ENCODE peak calls at places on chromosomes 5 and 9, in ten cellular contexts. S, A, Q, C, N, Z, L, O, V and E are unnamed samples.

GRCh38 chr5:142520885-142521284 is 165.0 kb downstream of the FGF1 start:
- DNase-seq in Q (no peak), O (no peak), C (no peak), A (no peak), Z (no peak), N (no peak), V (no peak), L (no peak), S (no peak), E (no peak)

GRCh38 chr5:23405316-23406068 is 101.9 kb upstream of the PRDM9 start:
- DNase-seq in S (no peak), L (no peak), N (no peak), A (no peak), C (no peak), Q (no peak), O (no peak), Z (no peak), V (no peak), E (peak)

GRCh38 chr5:154238776-154239481 is 48.4 kb downstream of the GALNT10 start:
- DNase-seq in N (no peak), S (no peak), C (no peak), V (no peak), Q (no peak), A (no peak), L (no peak), Z (no peak), O (no peak), E (no peak)

GRCh38 chr5:127838661-127839060 is 135.5 kb downstream of the CCDC192 start:
- DNase-seq in Q (no peak), Z (no peak), C (no peak), O (peak), N (peak), V (peak), L (no peak), S (no peak), A (no peak), E (peak)

GRCh38 chr5:176350416-176350815 is 11.1 kb downstream of the KIAA1191 start:
- DNase-seq in A (no peak), C (no peak), N (no peak), V (no peak), O (no peak), Z (no peak), S (no peak), Q (no peak), L (no peak), E (no peak)

GRCh38 chr5:100708625-100709171 is 173.5 kb downstream of the FAM174A start:
- DNase-seq in S (no peak), Z (no peak), L (no peak), O (no peak), C (no peak), N (no peak), Q (no peak), V (no peak), A (no peak), E (no peak)

GRCh38 chr5:149371296-149371962 is 7.7 kb downstream of the IL17B start:
- DNase-seq in Z (peak), S (peak), O (peak), N (peak), C (no peak), L (peak), V (peak), A (peak), Q (peak), E (peak)

GRCh38 chr5:123810911-123811310 is 298.9 kb downstream of the CSNK1G3 start:
- DNase-seq in L (no peak), Z (no peak), C (no peak), V (no peak), A (no peak), N (no peak), S (no peak), O (peak), Q (no peak), E (no peak)

GRCh38 chr5:157160001-157160400 is 6.1 kb downstream of the GARIN3 start:
- DNase-seq in C (no peak), S (no peak), N (no peak), Z (no peak), V (peak), O (no peak), Q (no peak), L (no peak), A (no peak), E (no peak)

GRCh38 chr9:82604947-82605656 is 457.8 kb downstream of the RASEF start:
- DNase-seq in Q (no peak), Z (no peak), S (no peak), O (no peak), L (no peak), C (no peak), N (peak), A (no peak), V (no peak), E (peak)

GRCh38 chr5:153818626-153819025 is 220.1 kb downstream of the FAM114A2 start:
- DNase-seq in Z (peak), C (no peak), A (no peak), S (no peak), Q (no peak), N (no peak), O (no peak), L (no peak), V (no peak), E (no peak)

GRCh38 chr5:106127985-106128384 is 1542.8 kb downstream of the EFNA5 start:
- DNase-seq in L (no peak), A (no peak), N (no peak), Z (no peak), C (no peak), S (no peak), O (no peak), Q (no peak), V (no peak), E (no peak)

GRCh38 chr9:85501474-85501873 is 240.3 kb downstream of the AGTPBP1 start:
- DNase-seq in C (no peak), A (no peak), O (no peak), Z (no peak), S (no peak), L (no peak), N (no peak), V (no peak), Q (no peak), E (no peak)

GRCh38 chr5:31487510-31487909 is 44.4 kb downstream of the DROSHA start:
- DNase-seq in Z (no peak), N (no peak), C (no peak), V (no peak), S (no peak), Q (no peak), A (no peak), O (no peak), L (no peak), E (no peak)

GRCh38 chr5:138974227-138975063 is 99.3 kb upstream of the LRRTM2 start:
- DNase-seq in S (no peak), C (no peak), O (peak), Z (no peak), A (no peak), L (no peak), Q (no peak), N (peak), V (no peak), E (peak)

GRCh38 chr9:107989544-107989943 is 500.0 kb upstream of the KLF4 start:
- DNase-seq in L (no peak), O (no peak), C (no peak), V (no peak), N (no peak), Q (no peak), S (no peak), A (no peak), Z (no peak), E (peak)

GRCh38 chr5:37900692-37901091 is 60.9 kb upstream of the GDNF start:
- DNase-seq in V (no peak), N (peak), Z (peak), Q (no peak), O (peak), S (no peak), A (peak), L (no peak), C (no peak), E (peak)

GRCh38 chr9:12921621-12922020 is 146.8 kb downstream of the LURAP1L start:
- DNase-seq in Z (no peak), S (no peak), A (no peak), C (no peak), V (no peak), N (no peak), Q (no peak), O (no peak), L (no peak), E (no peak)

GRCh38 chr5:171166766-171167165 is 142.3 kb upstream of the TLX3 start:
- DNase-seq in C (no peak), Q (no peak), Z (no peak), O (peak), S (no peak), N (no peak), A (no peak), L (no peak), V (no peak), E (no peak)

GRCh38 chr5:8577792-8578191 is 708.8 kb downstream of the MTRR start:
- DNase-seq in L (no peak), V (no peak), A (no peak), Q (no peak), Z (no peak), N (no peak), C (no peak), O (no peak), S (no peak), E (peak)

GRCh38 chr5:168328804-168329203 is 37.4 kb downstream of the WWC1 start:
- DNase-seq in C (no peak), A (peak), N (no peak), O (peak), V (no peak), L (no peak), Z (no peak), S (no peak), Q (peak), E (no peak)

GRCh38 chr5:55694152-55694830 is 17.8 kb downstream of the SLC38A9 start:
- DNase-seq in C (no peak), Q (no peak), O (peak), N (no peak), L (no peak), S (no peak), A (peak), V (no peak), Z (peak), E (peak)

GRCh38 chr5:77066823-77067442 is 20.2 kb downstream of the ZBED3 start:
- DNase-seq in Z (no peak), A (no peak), L (no peak), N (no peak), C (no peak), S (no peak), O (no peak), V (no peak), Q (no peak), E (peak)

GRCh38 chr5:22908129-22908528 is 55.0 kb upstream of the CDH12 start:
- DNase-seq in L (no peak), C (no peak), A (no peak), S (no peak), Z (peak), N (no peak), O (no peak), V (no peak), Q (no peak), E (no peak)

GRCh38 chr9:73183917-73184861 is 32.5 kb downstream of the ANXA1 start:
- DNase-seq in Z (peak), Q (no peak), A (peak), V (no peak), L (no peak), C (no peak), S (no peak), O (peak), N (no peak), E (peak)

GRCh38 chr5:151676719-151677118 is 10.0 kb downstream of the SPARC start:
- DNase-seq in O (peak), V (no peak), Q (no peak), N (no peak), S (no peak), A (no peak), L (no peak), Z (no peak), C (no peak), E (peak)

GRCh38 chr9:121267689-121268597 is at the start of gene GSN:
- DNase-seq in S (no peak), N (peak), A (peak), L (peak), Q (peak), Z (peak), O (peak), C (no peak), V (peak), E (peak)

GRCh38 chr9:111356567-111357244 is 26.7 kb upstream of the OR2K2 start:
- DNase-seq in L (no peak), C (no peak), Q (no peak), A (peak), O (peak), N (peak), Z (peak), S (no peak), V (no peak), E (peak)

GRCh38 chr9:136285501-136286358 is 18.2 kb downstream of the CCDC187 start:
- DNase-seq in C (no peak), Q (no peak), N (no peak), Z (no peak), O (no peak), A (no peak), L (no peak), S (no peak), V (no peak), E (no peak)
- TF ChIP-seq CTCF in C (no peak), Q (no peak), N (no peak), Z (no peak), O (no peak), A (no peak), L (no peak), S (no peak), V (no peak), E (no peak)

DNA sequence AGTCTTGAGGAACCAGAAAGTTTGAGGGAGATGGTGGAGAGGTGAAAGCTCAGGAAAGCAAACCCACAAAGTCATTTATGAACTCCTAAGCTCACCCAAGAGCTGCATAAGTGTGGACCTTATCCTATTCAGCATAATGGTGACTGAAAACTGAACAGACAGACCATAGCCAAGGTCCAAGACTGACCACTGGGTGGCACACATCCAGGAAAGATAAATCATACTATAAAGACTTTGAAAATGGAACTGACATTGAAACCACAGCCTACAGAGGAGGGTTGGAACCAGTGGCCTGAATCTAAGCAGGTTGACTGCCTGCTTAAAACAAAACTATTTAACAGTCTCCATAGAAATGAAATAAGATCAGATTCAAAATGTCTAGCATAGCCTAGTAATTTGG is 121.1 kb upstream of the RGS7BP start:
- DNase-seq in V (no peak), S (no peak), N (no peak), Z (peak), Q (no peak), C (no peak), O (peak), L (peak), A (peak), E (peak)
- TF ChIP-seq CTCF in V (no peak), S (no peak), N (no peak), Z (no peak), Q (peak), C (peak), O (peak), L (peak), A (no peak), E (peak)

GRCh38 chr9:75299324-75299723 is 211.0 kb downstream of the OSTF1 start:
- DNase-seq in O (no peak), N (no peak), C (no peak), L (no peak), Q (no peak), V (no peak), S (no peak), A (peak), Z (no peak), E (no peak)
- TF ChIP-seq CTCF in O (no peak), N (no peak), C (peak), L (no peak), Q (no peak), V (no peak), S (no peak), A (no peak), Z (no peak), E (no peak)

DNA sequence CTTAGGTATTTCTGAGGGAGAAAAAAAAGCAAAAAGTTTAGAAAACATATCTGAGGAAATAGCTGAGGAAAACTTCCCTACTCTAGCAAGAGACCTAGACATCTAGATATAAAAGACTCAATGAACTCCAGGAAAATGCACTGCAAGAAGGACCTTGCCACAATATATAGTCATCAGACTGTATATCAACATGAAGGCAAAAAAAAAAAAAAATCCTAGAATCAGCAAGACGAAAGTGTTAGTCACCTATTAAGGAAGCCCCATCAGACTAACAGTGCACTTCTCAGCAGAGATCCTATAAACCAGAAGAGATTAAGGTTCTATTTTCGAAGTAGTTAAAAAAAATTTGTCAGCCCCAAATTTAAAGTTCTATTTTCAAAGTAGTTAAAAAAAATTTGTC is 166.2 kb downstream of the TMEM38B start:
- DNase-seq in S (no peak), C (no peak), N (no peak), A (no peak), V (no peak), O (no peak), Q (no peak), Z (no peak), L (no peak), E (no peak)
- TF ChIP-seq CTCF in S (no peak), C (no peak), N (no peak), A (no peak), V (no peak), O (no peak), Q (no peak), Z (no peak), L (no peak), E (no peak)

GRCh38 chr9:22102347-22103053 is 93.4 kb upstream of the CDKN2B start:
- DNase-seq in C (no peak), S (no peak), O (no peak), L (no peak), Q (no peak), V (no peak), A (no peak), Z (no peak), N (no peak), E (no peak)

GRCh38 chr9:22097712-22098111 is 88.6 kb upstream of the CDKN2B start:
- DNase-seq in L (no peak), A (no peak), V (no peak), O (no peak), N (peak), Q (no peak), Z (no peak), S (no peak), C (no peak), E (peak)

GRCh38 chr9:22098636-22099332 is 89.7 kb upstream of the CDKN2B start:
- DNase-seq in N (no peak), Q (no peak), O (no peak), Z (no peak), S (no peak), A (no peak), C (no peak), V (no peak), L (no peak), E (no peak)

GRCh38 chr9:22103650-22104575 is 94.8 kb upstream of the CDKN2B start:
- DNase-seq in O (no peak), N (no peak), S (no peak), Z (no peak), V (no peak), C (no peak), Q (no peak), L (no peak), A (no peak), E (peak)

GRCh38 chr9:22100626-22101025 is 91.5 kb upstream of the CDKN2B start:
- DNase-seq in V (no peak), Q (no peak), N (no peak), L (no peak), O (peak), A (no peak), C (no peak), S (no peak), Z (no peak), E (no peak)
- TF ChIP-seq CTCF in V (no peak), Q (peak), N (no peak), L (peak), O (peak), A (no peak), C (peak), S (no peak), Z (no peak), E (peak)

GRCh38 chr5:155728146-155728856 is 598.7 kb upstream of the SGCD start:
- DNase-seq in C (peak), S (no peak), V (peak), Z (peak), L (peak), Q (peak), N (peak), O (peak), A (peak), E (peak)
- TF ChIP-seq CTCF in C (no peak), S (no peak), V (no peak), Z (no peak), L (peak), Q (peak), N (no peak), O (peak), A (no peak), E (no peak)

GRCh38 chr5:110727025-110727314 is 499 bp upstream of the TMEM232 start:
- DNase-seq in L (no peak), N (no peak), Z (no peak), C (no peak), O (peak), A (peak), S (no peak), Q (no peak), V (no peak), E (no peak)
- TF ChIP-seq CTCF in L (peak), N (no peak), Z (no peak), C (peak), O (peak), A (no peak), S (peak), Q (peak), V (no peak), E (no peak)

GRCh38 chr9:30065888-30066287 is 2318.6 kb upstream of the ACO1 start:
- DNase-seq in O (no peak), Q (no peak), L (no peak), C (no peak), V (no peak), S (no peak), Z (no peak), N (no peak), A (peak), E (no peak)
- TF ChIP-seq CTCF in O (peak), Q (peak), L (peak), C (peak), V (no peak), S (no peak), Z (no peak), N (no peak), A (no peak), E (no peak)

GRCh38 chr9:134936021-134936761 is 18.5 kb upstream of the FCN1 start:
- DNase-seq in L (no peak), Q (no peak), V (no peak), S (no peak), A (no peak), C (peak), N (no peak), Z (peak), O (no peak), E (no peak)
- TF ChIP-seq CTCF in L (no peak), Q (no peak), V (no peak), S (no peak), A (no peak), C (no peak), N (no peak), Z (no peak), O (no peak), E (no peak)

GRCh38 chr9:31799953-31800609 is 584.4 kb upstream of the ACO1 start:
- DNase-seq in A (peak), O (peak), L (no peak), N (no peak), S (no peak), Q (no peak), Z (peak), C (no peak), V (peak), E (peak)
- TF ChIP-seq CTCF in A (peak), O (peak), L (peak), N (peak), S (peak), Q (peak), Z (peak), C (peak), V (peak), E (peak)